ENCODE peak calls at places on chromosomes 3 and 15, in seven cellular contexts. One of them, this sample, is unnamed.

GRCh38 chr3:103515116-103515515 is 1080.3 kb downstream of the ZPLD1 start:
- DNase-seq in astrocyte of the cerebellum: no peak
- DNase-seq in fibroblast of pulmonary artery: no peak
- DNase-seq in transverse colon: no peak
- DNase-seq in testis: no peak
- DNase-seq in mucosa of descending colon: no peak
- DNase-seq in Calu3: no peak
- DNase-seq in this sample: no peak

GRCh38 chr15:35167675-35168074 is 82.6 kb upstream of the NANOGP8 start:
- DNase-seq in testis: no peak
- DNase-seq in transverse colon: no peak
- DNase-seq in Calu3: no peak
- DNase-seq in fibroblast of pulmonary artery: no peak
- DNase-seq in astrocyte of the cerebellum: no peak
- DNase-seq in mucosa of descending colon: no peak
- DNase-seq in this sample: no peak

GRCh38 chr15:31487811-31488436 is 161.3 kb downstream of the KLF13 start:
- DNase-seq in mucosa of descending colon: no peak
- DNase-seq in Calu3: no peak
- DNase-seq in astrocyte of the cerebellum: no peak
- DNase-seq in testis: peak; percentile 10
- DNase-seq in fibroblast of pulmonary artery: peak; percentile 18
- DNase-seq in transverse colon: no peak
- DNase-seq in this sample: no peak

GRCh38 chr3:36679384-36680200 is 84.8 kb downstream of the DCLK3 start:
- DNase-seq in transverse colon: no peak
- DNase-seq in mucosa of descending colon: no peak
- DNase-seq in testis: no peak
- DNase-seq in Calu3: no peak
- DNase-seq in astrocyte of the cerebellum: no peak
- DNase-seq in fibroblast of pulmonary artery: peak; percentile 89
- DNase-seq in this sample: peak; percentile 72

GRCh38 chr3:142647856-142648255 is 51.7 kb downstream of the PLS1 start:
- DNase-seq in fibroblast of pulmonary artery: peak; percentile 4
- DNase-seq in Calu3: peak; percentile 27
- DNase-seq in astrocyte of the cerebellum: no peak
- DNase-seq in testis: no peak
- DNase-seq in mucosa of descending colon: no peak
- DNase-seq in transverse colon: peak; percentile 64
- DNase-seq in this sample: no peak

GRCh38 chr3:183897606-183898384 is 13.1 kb upstream of the PARL start:
- DNase-seq in testis: no peak
- DNase-seq in mucosa of descending colon: no peak
- DNase-seq in fibroblast of pulmonary artery: no peak
- DNase-seq in astrocyte of the cerebellum: no peak
- DNase-seq in transverse colon: no peak
- DNase-seq in Calu3: no peak
- DNase-seq in this sample: no peak

GRCh38 chr3:186583820-186584219 is 13.3 kb downstream of the DNAJB11 start:
- DNase-seq in testis: no peak
- DNase-seq in Calu3: no peak
- DNase-seq in fibroblast of pulmonary artery: no peak
- DNase-seq in mucosa of descending colon: no peak
- DNase-seq in astrocyte of the cerebellum: peak; percentile 27
- DNase-seq in transverse colon: no peak
- DNase-seq in this sample: peak; percentile 40

GRCh38 chr3:195773956-195774537 is 37.7 kb downstream of the MUC4 start:
- DNase-seq in transverse colon: no peak
- DNase-seq in testis: no peak
- DNase-seq in astrocyte of the cerebellum: no peak
- DNase-seq in mucosa of descending colon: no peak
- DNase-seq in fibroblast of pulmonary artery: no peak
- DNase-seq in Calu3: no peak
- DNase-seq in this sample: no peak

GRCh38 chr3:189586941-189587687 is 44.1 kb upstream of the TP63 start:
- DNase-seq in testis: no peak
- DNase-seq in mucosa of descending colon: no peak
- DNase-seq in astrocyte of the cerebellum: no peak
- DNase-seq in Calu3: no peak
- DNase-seq in fibroblast of pulmonary artery: no peak
- DNase-seq in transverse colon: no peak
- DNase-seq in this sample: no peak

GRCh38 chr15:96160269-96160668 is 170.2 kb upstream of the NR2F2 start:
- DNase-seq in fibroblast of pulmonary artery: peak; percentile 61
- DNase-seq in mucosa of descending colon: no peak
- DNase-seq in transverse colon: no peak
- DNase-seq in astrocyte of the cerebellum: peak; percentile 39
- DNase-seq in Calu3: no peak
- DNase-seq in testis: peak; percentile 76
- DNase-seq in this sample: peak; percentile 11

GRCh38 chr3:23877324-23877980 is 39.3 kb downstream of the NKIRAS1 start:
- DNase-seq in Calu3: no peak
- DNase-seq in mucosa of descending colon: no peak
- DNase-seq in transverse colon: no peak
- DNase-seq in fibroblast of pulmonary artery: peak; percentile 95
- DNase-seq in testis: peak; percentile 68
- DNase-seq in astrocyte of the cerebellum: peak; percentile 23
- DNase-seq in this sample: peak; percentile 75

GRCh38 chr15:66749841-66750575 is 48.0 kb downstream of the SMAD6 start:
- DNase-seq in fibroblast of pulmonary artery: peak; percentile 38
- DNase-seq in Calu3: no peak
- DNase-seq in astrocyte of the cerebellum: no peak
- DNase-seq in testis: no peak
- DNase-seq in mucosa of descending colon: no peak
- DNase-seq in transverse colon: no peak
- DNase-seq in this sample: no peak

GRCh38 chr3:152058906-152059305 is 185.5 kb downstream of the SUCNR1 start:
- DNase-seq in mucosa of descending colon: no peak
- DNase-seq in testis: no peak
- DNase-seq in fibroblast of pulmonary artery: no peak
- DNase-seq in Calu3: no peak
- DNase-seq in transverse colon: no peak
- DNase-seq in astrocyte of the cerebellum: no peak
- DNase-seq in this sample: no peak

GRCh38 chr3:179421500-179421899 is 29.8 kb downstream of the GNB4 start:
- DNase-seq in mucosa of descending colon: no peak
- DNase-seq in testis: peak; percentile 36
- DNase-seq in Calu3: no peak
- DNase-seq in fibroblast of pulmonary artery: peak; percentile 69
- DNase-seq in astrocyte of the cerebellum: no peak
- DNase-seq in transverse colon: no peak
- DNase-seq in this sample: no peak
- TF ChIP-seq CTCF in mucosa of descending colon: no peak
- TF ChIP-seq CTCF in testis: peak; percentile 32
- TF ChIP-seq CTCF in Calu3: no peak
- TF ChIP-seq CTCF in fibroblast of pulmonary artery: peak; percentile 66
- TF ChIP-seq CTCF in astrocyte of the cerebellum: peak; percentile 54
- TF ChIP-seq CTCF in transverse colon: peak; percentile 27
- TF ChIP-seq CTCF in this sample: peak; percentile 53

GRCh38 chr3:39671600-39671999 is 137.8 kb upstream of the MYRIP start:
- DNase-seq in mucosa of descending colon: no peak
- DNase-seq in testis: no peak
- DNase-seq in astrocyte of the cerebellum: no peak
- DNase-seq in fibroblast of pulmonary artery: peak; percentile 8
- DNase-seq in transverse colon: no peak
- DNase-seq in Calu3: no peak
- DNase-seq in this sample: no peak

GRCh38 chr3:39665441-39665840 is 144.0 kb upstream of the MYRIP start:
- DNase-seq in astrocyte of the cerebellum: no peak
- DNase-seq in fibroblast of pulmonary artery: no peak
- DNase-seq in mucosa of descending colon: no peak
- DNase-seq in Calu3: no peak
- DNase-seq in transverse colon: no peak
- DNase-seq in testis: no peak
- DNase-seq in this sample: no peak

GRCh38 chr3:39664931-39665330 is 144.5 kb upstream of the MYRIP start:
- DNase-seq in fibroblast of pulmonary artery: no peak
- DNase-seq in testis: no peak
- DNase-seq in mucosa of descending colon: no peak
- DNase-seq in Calu3: no peak
- DNase-seq in astrocyte of the cerebellum: no peak
- DNase-seq in transverse colon: no peak
- DNase-seq in this sample: no peak

GRCh38 chr3:39671116-39671515 is 138.3 kb upstream of the MYRIP start:
- DNase-seq in transverse colon: no peak
- DNase-seq in testis: no peak
- DNase-seq in astrocyte of the cerebellum: no peak
- DNase-seq in fibroblast of pulmonary artery: peak; percentile 15
- DNase-seq in Calu3: no peak
- DNase-seq in mucosa of descending colon: no peak
- DNase-seq in this sample: no peak

GRCh38 chr3:39668420-39668819 is 141.0 kb upstream of the MYRIP start:
- DNase-seq in testis: peak; percentile 19
- DNase-seq in Calu3: peak; percentile 15
- DNase-seq in mucosa of descending colon: no peak
- DNase-seq in transverse colon: no peak
- DNase-seq in astrocyte of the cerebellum: peak; percentile 23
- DNase-seq in fibroblast of pulmonary artery: peak; percentile 74
- DNase-seq in this sample: peak; percentile 25
- TF ChIP-seq CTCF in testis: peak; percentile 47
- TF ChIP-seq CTCF in Calu3: peak; percentile 53
- TF ChIP-seq CTCF in mucosa of descending colon: peak; percentile 39
- TF ChIP-seq CTCF in transverse colon: peak; percentile 48
- TF ChIP-seq CTCF in astrocyte of the cerebellum: peak; percentile 74
- TF ChIP-seq CTCF in fibroblast of pulmonary artery: peak; percentile 84
- TF ChIP-seq CTCF in this sample: peak; percentile 71

GRCh38 chr3:53513556-53514190 is 19.3 kb downstream of the CACNA1D start:
- DNase-seq in astrocyte of the cerebellum: no peak
- DNase-seq in mucosa of descending colon: no peak
- DNase-seq in Calu3: peak; percentile 22
- DNase-seq in fibroblast of pulmonary artery: peak; percentile 1
- DNase-seq in testis: no peak
- DNase-seq in transverse colon: no peak
- DNase-seq in this sample: no peak
- TF ChIP-seq CTCF in astrocyte of the cerebellum: peak; percentile 13
- TF ChIP-seq CTCF in mucosa of descending colon: no peak
- TF ChIP-seq CTCF in Calu3: peak; percentile 41
- TF ChIP-seq CTCF in fibroblast of pulmonary artery: no peak
- TF ChIP-seq CTCF in testis: no peak
- TF ChIP-seq CTCF in transverse colon: no peak
- TF ChIP-seq CTCF in this sample: no peak

DNA sequence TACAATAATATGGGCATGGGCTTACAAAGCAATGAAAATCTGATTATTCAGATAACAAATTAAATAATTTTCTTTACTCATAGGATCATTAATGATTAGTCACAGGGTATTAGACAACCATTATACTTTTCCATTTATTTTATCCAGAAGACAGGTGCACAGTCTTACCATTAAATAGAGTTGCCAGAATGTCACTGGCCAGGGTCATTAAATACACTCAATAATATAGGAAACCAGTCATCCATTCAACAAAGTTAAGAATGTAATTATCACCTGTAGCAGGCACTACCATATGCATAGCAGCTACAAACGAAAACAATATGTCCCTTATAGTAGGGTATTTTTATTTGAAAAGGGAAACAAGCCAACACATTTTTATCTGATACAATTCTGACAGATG is 16.1 kb downstream of the ROBO1 start:
- DNase-seq in testis: no peak
- DNase-seq in mucosa of descending colon: no peak
- DNase-seq in transverse colon: no peak
- DNase-seq in astrocyte of the cerebellum: no peak
- DNase-seq in fibroblast of pulmonary artery: no peak
- DNase-seq in Calu3: no peak
- DNase-seq in this sample: no peak
- TF ChIP-seq CTCF in testis: no peak
- TF ChIP-seq CTCF in mucosa of descending colon: no peak
- TF ChIP-seq CTCF in transverse colon: no peak
- TF ChIP-seq CTCF in astrocyte of the cerebellum: no peak
- TF ChIP-seq CTCF in fibroblast of pulmonary artery: no peak
- TF ChIP-seq CTCF in Calu3: no peak
- TF ChIP-seq CTCF in this sample: no peak

GRCh38 chr3:9080165-9080564 is 116.9 kb upstream of the RAD18 start:
- DNase-seq in mucosa of descending colon: no peak
- DNase-seq in Calu3: no peak
- DNase-seq in astrocyte of the cerebellum: no peak
- DNase-seq in transverse colon: no peak
- DNase-seq in fibroblast of pulmonary artery: no peak
- DNase-seq in testis: no peak
- DNase-seq in this sample: no peak

GRCh38 chr3:9081201-9081818 is 118.0 kb upstream of the RAD18 start:
- DNase-seq in fibroblast of pulmonary artery: no peak
- DNase-seq in transverse colon: no peak
- DNase-seq in astrocyte of the cerebellum: no peak
- DNase-seq in mucosa of descending colon: no peak
- DNase-seq in Calu3: no peak
- DNase-seq in testis: no peak
- DNase-seq in this sample: no peak

GRCh38 chr3:9076985-9077384 is 113.7 kb upstream of the RAD18 start:
- DNase-seq in fibroblast of pulmonary artery: no peak
- DNase-seq in testis: no peak
- DNase-seq in astrocyte of the cerebellum: no peak
- DNase-seq in transverse colon: no peak
- DNase-seq in mucosa of descending colon: no peak
- DNase-seq in Calu3: no peak
- DNase-seq in this sample: no peak

GRCh38 chr3:9079674-9080073 is 116.4 kb upstream of the RAD18 start:
- DNase-seq in testis: no peak
- DNase-seq in Calu3: no peak
- DNase-seq in fibroblast of pulmonary artery: no peak
- DNase-seq in transverse colon: no peak
- DNase-seq in mucosa of descending colon: no peak
- DNase-seq in astrocyte of the cerebellum: no peak
- DNase-seq in this sample: no peak

GRCh38 chr3:9078561-9079240 is 115.4 kb upstream of the RAD18 start:
- DNase-seq in Calu3: no peak
- DNase-seq in transverse colon: no peak
- DNase-seq in mucosa of descending colon: no peak
- DNase-seq in testis: no peak
- DNase-seq in astrocyte of the cerebellum: no peak
- DNase-seq in fibroblast of pulmonary artery: no peak
- DNase-seq in this sample: no peak
- TF ChIP-seq CTCF in Calu3: no peak
- TF ChIP-seq CTCF in transverse colon: no peak
- TF ChIP-seq CTCF in mucosa of descending colon: no peak
- TF ChIP-seq CTCF in testis: no peak
- TF ChIP-seq CTCF in astrocyte of the cerebellum: no peak
- TF ChIP-seq CTCF in fibroblast of pulmonary artery: no peak
- TF ChIP-seq CTCF in this sample: no peak

GRCh38 chr3:20222274-20222673 is 36.3 kb upstream of the SGO1 start:
- DNase-seq in fibroblast of pulmonary artery: no peak
- DNase-seq in astrocyte of the cerebellum: no peak
- DNase-seq in testis: no peak
- DNase-seq in Calu3: no peak
- DNase-seq in mucosa of descending colon: no peak
- DNase-seq in transverse colon: no peak
- DNase-seq in this sample: no peak

GRCh38 chr3:20230954-20231353 is 44.9 kb upstream of the SGO1 start:
- DNase-seq in fibroblast of pulmonary artery: no peak
- DNase-seq in mucosa of descending colon: no peak
- DNase-seq in testis: no peak
- DNase-seq in transverse colon: no peak
- DNase-seq in astrocyte of the cerebellum: no peak
- DNase-seq in Calu3: no peak
- DNase-seq in this sample: no peak

DNA sequence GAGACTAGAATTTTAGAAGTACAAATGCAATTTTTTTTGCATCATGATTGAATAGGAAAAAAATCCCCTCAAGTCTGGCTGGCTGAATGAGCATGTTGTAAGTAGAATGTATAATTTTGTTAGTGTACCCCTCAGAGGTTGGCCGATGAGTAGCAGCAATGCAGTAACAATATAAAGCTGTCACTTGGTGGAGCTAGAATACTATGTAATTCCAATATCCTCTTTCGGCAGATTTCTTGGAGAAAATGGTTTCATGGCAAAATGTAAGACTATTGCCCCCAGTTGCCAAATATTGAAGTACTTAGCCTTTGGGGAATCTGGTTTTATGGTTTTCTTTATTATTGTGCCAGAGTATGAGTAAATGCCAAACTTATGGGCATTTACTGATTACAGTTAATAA is 39.8 kb upstream of the SGO1 start:
- DNase-seq in Calu3: peak; percentile 7
- DNase-seq in astrocyte of the cerebellum: peak; percentile 64
- DNase-seq in fibroblast of pulmonary artery: peak; percentile 57
- DNase-seq in testis: no peak
- DNase-seq in mucosa of descending colon: no peak
- DNase-seq in transverse colon: no peak
- DNase-seq in this sample: no peak
- TF ChIP-seq CTCF in Calu3: no peak
- TF ChIP-seq CTCF in astrocyte of the cerebellum: peak; percentile 56
- TF ChIP-seq CTCF in fibroblast of pulmonary artery: peak; percentile 44
- TF ChIP-seq CTCF in testis: no peak
- TF ChIP-seq CTCF in mucosa of descending colon: no peak
- TF ChIP-seq CTCF in transverse colon: no peak
- TF ChIP-seq CTCF in this sample: peak; percentile 9